ENCODE peak calls at places on chromosome 13, in four cellular contexts. One of them, this sample, is unnamed.

GRCh38 chr13:105591308-105591707 is 944.2 kb downstream of the EFNB2 start:
- DNase-seq in CD4-positive, alpha-beta memory T cell: no peak
- DNase-seq in fibroblast of lung: no peak
- DNase-seq in vagina: no peak
- DNase-seq in this sample: no peak

GRCh38 chr13:45367358-45367757 is 26.4 kb upstream of the TPT1 start:
- DNase-seq in CD4-positive, alpha-beta memory T cell: peak
- DNase-seq in vagina: no peak
- DNase-seq in fibroblast of lung: peak
- DNase-seq in this sample: peak

GRCh38 chr13:82614086-82614485 is 1268.2 kb downstream of the SLITRK1 start:
- DNase-seq in vagina: no peak
- DNase-seq in fibroblast of lung: no peak
- DNase-seq in CD4-positive, alpha-beta memory T cell: no peak
- DNase-seq in this sample: no peak

GRCh38 chr13:67230774-67231480 is 791 bp upstream of the PCDH9 start:
- DNase-seq in vagina: no peak
- DNase-seq in fibroblast of lung: peak
- DNase-seq in CD4-positive, alpha-beta memory T cell: peak
- DNase-seq in this sample: peak

GRCh38 chr13:30346159-30346788 is 38.9 kb upstream of the KATNAL1 start:
- DNase-seq in vagina: no peak
- DNase-seq in fibroblast of lung: no peak
- DNase-seq in CD4-positive, alpha-beta memory T cell: peak
- DNase-seq in this sample: no peak

GRCh38 chr13:48151766-48152165 is 56.9 kb upstream of the MED4 start:
- DNase-seq in vagina: no peak
- DNase-seq in CD4-positive, alpha-beta memory T cell: no peak
- DNase-seq in fibroblast of lung: peak
- DNase-seq in this sample: no peak

GRCh38 chr13:59452189-59452588 is 711.5 kb downstream of the DIAPH3 start:
- DNase-seq in CD4-positive, alpha-beta memory T cell: no peak
- DNase-seq in vagina: no peak
- DNase-seq in fibroblast of lung: no peak
- DNase-seq in this sample: no peak

GRCh38 chr13:27383104-27383921 is 41.1 kb upstream of the GTF3A start:
- DNase-seq in CD4-positive, alpha-beta memory T cell: no peak
- DNase-seq in vagina: no peak
- DNase-seq in fibroblast of lung: no peak
- DNase-seq in this sample: no peak

GRCh38 chr13:94658926-94659649 is 53.3 kb downstream of the SOX21 start:
- DNase-seq in vagina: no peak
- DNase-seq in CD4-positive, alpha-beta memory T cell: no peak
- DNase-seq in fibroblast of lung: no peak
- DNase-seq in this sample: no peak

GRCh38 chr13:36108342-36108741 is 22.8 kb downstream of the DCLK1 start:
- DNase-seq in fibroblast of lung: no peak
- DNase-seq in vagina: no peak
- DNase-seq in CD4-positive, alpha-beta memory T cell: no peak
- DNase-seq in this sample: no peak

GRCh38 chr13:97506511-97506910 is 72.5 kb downstream of the RAP2A start:
- DNase-seq in vagina: no peak
- DNase-seq in CD4-positive, alpha-beta memory T cell: no peak
- DNase-seq in fibroblast of lung: no peak
- DNase-seq in this sample: no peak

GRCh38 chr13:110610955-110611595 is 4.3 kb upstream of the NAXD start:
- DNase-seq in vagina: no peak
- DNase-seq in fibroblast of lung: peak
- DNase-seq in CD4-positive, alpha-beta memory T cell: no peak
- DNase-seq in this sample: no peak

GRCh38 chr13:79593611-79594275 is 112.8 kb downstream of the NDFIP2 start:
- DNase-seq in vagina: no peak
- DNase-seq in fibroblast of lung: peak
- DNase-seq in CD4-positive, alpha-beta memory T cell: no peak
- DNase-seq in this sample: no peak

GRCh38 chr13:67155898-67156717 is 74.0 kb downstream of the PCDH9 start:
- DNase-seq in CD4-positive, alpha-beta memory T cell: peak
- DNase-seq in fibroblast of lung: no peak
- DNase-seq in vagina: no peak
- DNase-seq in this sample: no peak

GRCh38 chr13:48258430-48258829 is 25.4 kb downstream of the ITM2B start:
- DNase-seq in vagina: no peak
- DNase-seq in fibroblast of lung: no peak
- DNase-seq in CD4-positive, alpha-beta memory T cell: no peak
- DNase-seq in this sample: no peak

GRCh38 chr13:99278199-99278598 is 20.0 kb upstream of the GPR18 start:
- DNase-seq in CD4-positive, alpha-beta memory T cell: no peak
- DNase-seq in vagina: no peak
- DNase-seq in fibroblast of lung: no peak
- DNase-seq in this sample: no peak

GRCh38 chr13:41562541-41563178 is 105.3 kb downstream of the RGCC start:
- DNase-seq in CD4-positive, alpha-beta memory T cell: no peak
- DNase-seq in vagina: no peak
- DNase-seq in fibroblast of lung: no peak
- DNase-seq in this sample: no peak

GRCh38 chr13:113650731-113651148 is 7.3 kb downstream of the ATP4B start:
- DNase-seq in fibroblast of lung: no peak
- DNase-seq in CD4-positive, alpha-beta memory T cell: no peak
- DNase-seq in vagina: no peak
- DNase-seq in this sample: no peak

GRCh38 chr13:113651511-113652403 is 6.2 kb downstream of the ATP4B start:
- DNase-seq in fibroblast of lung: no peak
- DNase-seq in CD4-positive, alpha-beta memory T cell: no peak
- DNase-seq in vagina: no peak
- DNase-seq in this sample: peak

GRCh38 chr13:113654175-113654560 is 3.8 kb downstream of the ATP4B start:
- DNase-seq in vagina: no peak
- DNase-seq in fibroblast of lung: no peak
- DNase-seq in CD4-positive, alpha-beta memory T cell: no peak
- DNase-seq in this sample: peak

GRCh38 chr13:113653264-113654174 is 4.5 kb downstream of the ATP4B start:
- DNase-seq in vagina: no peak
- DNase-seq in CD4-positive, alpha-beta memory T cell: no peak
- DNase-seq in fibroblast of lung: no peak
- DNase-seq in this sample: peak

DNA sequence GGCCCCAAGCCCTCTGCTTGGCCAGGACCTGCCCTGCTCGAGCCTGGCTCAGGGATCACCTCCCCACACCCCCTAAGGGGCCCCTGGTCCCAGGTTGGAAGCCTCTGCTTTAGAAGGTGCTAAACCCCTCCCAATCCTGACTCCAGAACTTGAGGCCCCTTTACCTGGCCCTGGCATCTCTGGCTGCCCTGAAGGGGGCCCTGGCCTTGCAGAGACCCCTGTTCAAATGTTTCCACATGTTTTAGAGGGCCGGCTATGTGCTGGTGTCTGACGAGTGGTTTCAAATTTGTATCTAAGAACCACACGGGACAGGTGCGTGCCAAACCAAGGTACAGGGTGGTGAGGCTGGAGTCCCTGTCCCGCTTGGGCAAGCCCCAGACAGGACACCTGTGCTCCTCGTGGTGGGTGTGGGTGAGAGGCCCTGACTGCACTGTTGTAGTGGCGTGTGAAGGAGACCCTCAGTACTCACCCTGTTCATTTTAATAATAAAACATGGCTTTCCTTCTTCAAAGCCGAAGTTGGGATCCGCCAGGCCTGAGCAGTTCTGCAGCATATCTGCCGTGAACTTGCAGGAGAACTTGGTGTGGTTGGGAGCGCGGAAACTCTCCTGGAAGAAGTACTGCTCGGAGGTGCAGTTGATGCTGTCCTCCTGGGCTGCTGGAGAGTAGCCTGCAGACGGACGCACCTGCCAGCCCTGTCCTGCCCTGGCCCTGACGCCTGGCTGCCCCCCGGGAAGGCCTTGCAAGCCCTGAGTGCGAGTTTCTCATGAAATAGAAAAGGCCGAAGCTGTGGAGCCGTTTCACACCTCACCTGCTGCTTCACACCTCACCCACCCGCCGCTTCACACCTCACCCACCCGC is 5.4 kb downstream of the ATP4B start:
- DNase-seq in CD4-positive, alpha-beta memory T cell: no peak
- DNase-seq in vagina: no peak
- DNase-seq in fibroblast of lung: no peak
- DNase-seq in this sample: peak
- H3K27ac ChIP-seq in CD4-positive, alpha-beta memory T cell: no peak
- H3K27ac ChIP-seq in vagina: no peak
- H3K27ac ChIP-seq in fibroblast of lung: no peak
- H3K27ac ChIP-seq in this sample: no peak

DNA sequence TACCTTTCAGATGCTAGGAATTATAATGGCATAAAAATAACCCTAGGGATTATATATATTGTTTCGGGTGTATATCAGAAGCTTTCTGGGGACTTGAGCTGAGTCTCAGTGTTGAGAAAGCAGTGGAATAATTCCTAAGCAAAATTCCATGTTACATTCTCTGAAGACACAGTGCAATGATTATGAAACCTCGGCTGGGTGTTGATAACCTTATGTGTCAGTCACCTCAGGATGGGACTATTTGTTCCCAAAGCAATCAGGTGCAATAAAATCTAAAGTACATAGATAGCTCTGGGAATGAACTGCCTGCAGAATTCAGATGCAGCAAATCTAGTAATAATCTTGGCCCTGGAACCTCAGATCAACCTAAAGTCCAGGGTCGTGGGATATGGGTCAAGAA is 53.0 kb downstream of the EDNRB start:
- DNase-seq in CD4-positive, alpha-beta memory T cell: no peak
- DNase-seq in vagina: no peak
- DNase-seq in fibroblast of lung: no peak
- DNase-seq in this sample: no peak
- H3K27ac ChIP-seq in CD4-positive, alpha-beta memory T cell: no peak
- H3K27ac ChIP-seq in vagina: no peak
- H3K27ac ChIP-seq in fibroblast of lung: no peak
- H3K27ac ChIP-seq in this sample: no peak

GRCh38 chr13:43305416-43305815 is 282.0 kb downstream of the DNAJC15 start:
- DNase-seq in fibroblast of lung: peak
- DNase-seq in CD4-positive, alpha-beta memory T cell: no peak
- DNase-seq in vagina: no peak
- DNase-seq in this sample: no peak

GRCh38 chr13:43306364-43306763 is 283.0 kb downstream of the DNAJC15 start:
- DNase-seq in fibroblast of lung: no peak
- DNase-seq in CD4-positive, alpha-beta memory T cell: no peak
- DNase-seq in vagina: no peak
- DNase-seq in this sample: no peak

GRCh38 chr13:43303040-43303729 is 279.8 kb downstream of the DNAJC15 start:
- DNase-seq in vagina: no peak
- DNase-seq in CD4-positive, alpha-beta memory T cell: no peak
- DNase-seq in fibroblast of lung: peak
- DNase-seq in this sample: no peak

GRCh38 chr13:43304449-43304848 is 281.1 kb downstream of the DNAJC15 start:
- DNase-seq in CD4-positive, alpha-beta memory T cell: no peak
- DNase-seq in fibroblast of lung: no peak
- DNase-seq in vagina: no peak
- DNase-seq in this sample: no peak

DNA sequence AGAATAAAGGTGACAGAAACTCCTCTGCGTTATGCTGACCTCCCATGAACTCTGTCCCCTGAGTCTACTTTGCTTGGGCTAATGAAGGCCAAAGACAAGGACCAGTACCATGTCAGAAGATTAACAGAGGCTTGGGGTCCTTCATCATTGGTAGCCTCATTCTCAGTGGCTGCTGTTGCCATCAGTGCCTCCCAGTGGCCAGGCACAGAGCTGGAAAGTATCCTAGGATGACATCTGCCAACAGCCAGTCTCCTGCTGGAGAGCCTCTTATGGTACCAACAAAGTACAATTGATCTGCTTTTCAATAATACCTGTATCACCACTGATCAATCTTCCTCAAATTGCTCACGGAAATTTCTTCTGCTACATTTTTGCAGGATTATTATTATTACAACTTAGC is 281.6 kb downstream of the DNAJC15 start:
- DNase-seq in CD4-positive, alpha-beta memory T cell: no peak
- DNase-seq in vagina: no peak
- DNase-seq in fibroblast of lung: no peak
- DNase-seq in this sample: no peak
- H3K27ac ChIP-seq in CD4-positive, alpha-beta memory T cell: no peak
- H3K27ac ChIP-seq in vagina: no peak
- H3K27ac ChIP-seq in fibroblast of lung: no peak
- H3K27ac ChIP-seq in this sample: no peak

DNA sequence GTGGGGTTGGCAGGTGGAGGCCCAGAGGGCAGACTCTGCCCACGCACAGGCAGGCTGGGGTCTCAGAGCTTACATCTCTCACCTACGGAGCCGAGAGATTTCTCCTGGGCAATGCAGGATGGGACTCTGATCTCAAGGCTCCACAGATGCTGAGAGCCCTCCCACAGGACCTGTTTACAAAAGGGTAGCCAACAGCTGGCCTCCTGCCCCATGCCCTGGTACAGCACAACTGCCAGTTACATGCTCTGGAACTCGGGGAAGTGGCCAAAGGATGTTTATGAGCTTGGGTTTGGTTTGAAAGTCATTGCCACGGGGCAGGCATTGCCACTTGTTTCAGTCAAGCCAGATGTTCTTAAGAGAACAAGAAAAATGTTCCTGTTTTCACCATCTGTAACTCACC is 3.5 kb downstream of the DHRS12 start:
- DNase-seq in vagina: no peak
- DNase-seq in CD4-positive, alpha-beta memory T cell: no peak
- DNase-seq in fibroblast of lung: no peak
- DNase-seq in this sample: no peak
- H3K27ac ChIP-seq in vagina: peak
- H3K27ac ChIP-seq in CD4-positive, alpha-beta memory T cell: peak
- H3K27ac ChIP-seq in fibroblast of lung: no peak
- H3K27ac ChIP-seq in this sample: no peak

GRCh38 chr13:33611016-33611805 is 206.7 kb upstream of the RFC3 start:
- DNase-seq in fibroblast of lung: peak
- DNase-seq in vagina: no peak
- DNase-seq in CD4-positive, alpha-beta memory T cell: no peak
- DNase-seq in this sample: no peak
- H3K27ac ChIP-seq in fibroblast of lung: no peak
- H3K27ac ChIP-seq in vagina: peak
- H3K27ac ChIP-seq in CD4-positive, alpha-beta memory T cell: peak
- H3K27ac ChIP-seq in this sample: peak

GRCh38 chr13:114323349-114323748 is 9.0 kb downstream of the CHAMP1 start:
- DNase-seq in fibroblast of lung: no peak
- DNase-seq in vagina: no peak
- DNase-seq in CD4-positive, alpha-beta memory T cell: no peak
- DNase-seq in this sample: no peak
- H3K27ac ChIP-seq in fibroblast of lung: no peak
- H3K27ac ChIP-seq in vagina: no peak
- H3K27ac ChIP-seq in CD4-positive, alpha-beta memory T cell: no peak
- H3K27ac ChIP-seq in this sample: no peak